ENCODE peak calls at places on chromosomes 16 and 17, in nine cellular contexts. B, O, W, D, L, Q, A, U and X are unnamed samples.

GRCh38 chr16:30953511-30954124 is 3.9 kb upstream of the SETD1A start:
- DNase-seq in B (peak; percentile 80), O (peak; percentile 93), W (peak; percentile 97), D (no peak), L (peak; percentile 88), Q (peak; percentile 85), A (peak; percentile 71), U (peak; percentile 67), X (peak; percentile 91)

GRCh38 chr16:82995286-82995926 is 368.6 kb downstream of the CDH13 start:
- DNase-seq in B (no peak), O (no peak), W (no peak), D (no peak), L (no peak), Q (no peak), A (no peak), U (no peak), X (no peak)

GRCh38 chr17:57286372-57287105 is 30.2 kb downstream of the MSI2 start:
- DNase-seq in B (no peak), O (no peak), W (peak; percentile 69), D (no peak), L (no peak), Q (no peak), A (no peak), U (no peak), X (no peak)

GRCh38 chr17:63282455-63282854 is 163.7 kb downstream of the CYB561 start:
- DNase-seq in B (no peak), O (no peak), W (no peak), D (no peak), L (no peak), Q (no peak), A (no peak), U (no peak), X (no peak)

GRCh38 chr17:19570497-19571151 is 37.0 kb downstream of the SLC47A1 start:
- DNase-seq in B (no peak), O (no peak), W (no peak), D (no peak), L (no peak), Q (no peak), A (no peak), U (no peak), X (no peak)

GRCh38 chr17:3695723-3696411 is at the start of gene P2RX5:
- DNase-seq in B (peak; percentile 30), O (peak; percentile 84), W (peak; percentile 76), D (no peak), L (peak; percentile 39), Q (peak; percentile 54), A (no peak), U (no peak), X (peak; percentile 87)

GRCh38 chr17:19285218-19285900 is 48.2 kb downstream of the EPN2 start:
- DNase-seq in B (no peak), O (no peak), W (no peak), D (no peak), L (no peak), Q (no peak), A (no peak), U (no peak), X (no peak)

GRCh38 chr17:38709104-38709820 is 4.2 kb downstream of the MLLT6 start:
- DNase-seq in B (no peak), O (peak; percentile 31), W (no peak), D (no peak), L (no peak), Q (no peak), A (no peak), U (no peak), X (no peak)

GRCh38 chr17:44362964-44363612 is 565 bp downstream of the FAM171A2 start:
- DNase-seq in B (peak; percentile 18), O (no peak), W (peak; percentile 63), D (no peak), L (peak; percentile 42), Q (peak; percentile 53), A (no peak), U (no peak), X (peak; percentile 59)

GRCh38 chr17:16215002-16215272 is 397 bp downstream of the NCOR1 start:
- DNase-seq in B (no peak), O (peak; percentile 61), W (peak; percentile 75), D (no peak), L (peak; percentile 61), Q (peak; percentile 68), A (no peak), U (no peak), X (peak; percentile 60)

GRCh38 chr16:17312100-17312732 is 158.5 kb downstream of the XYLT1 start:
- DNase-seq in B (no peak), O (no peak), W (no peak), D (no peak), L (peak; percentile 35), Q (no peak), A (peak; percentile 73), U (no peak), X (no peak)

GRCh38 chr17:40915721-40916256 is 21.7 kb downstream of the KRT23 start:
- DNase-seq in B (no peak), O (no peak), W (no peak), D (peak; percentile 26), L (no peak), Q (peak; percentile 80), A (no peak), U (peak; percentile 26), X (no peak)

GRCh38 chr17:6749519-6749918 is 6.3 kb upstream of the XAF1 start:
- DNase-seq in B (peak; percentile 44), O (no peak), W (no peak), D (no peak), L (no peak), Q (peak; percentile 5), A (no peak), U (peak; percentile 9), X (peak; percentile 16)

GRCh38 chr16:46929378-46930332 is 43.8 kb downstream of the DNAJA2 start:
- DNase-seq in B (peak; percentile 46), O (peak; percentile 81), W (peak; percentile 70), D (no peak), L (peak; percentile 67), Q (peak; percentile 66), A (peak; percentile 18), U (peak; percentile 47), X (peak; percentile 65)

GRCh38 chr17:1485311-1485747 is 7.2 kb downstream of the MYO1C start:
- DNase-seq in B (peak; percentile 26), O (peak; percentile 88), W (peak; percentile 87), D (no peak), L (peak; percentile 70), Q (peak; percentile 62), A (no peak), U (peak; percentile 27), X (peak; percentile 52)

GRCh38 chr16:85008267-85008666 is 3.1 kb downstream of the ZDHHC7 start:
- DNase-seq in B (no peak), O (no peak), W (no peak), D (no peak), L (no peak), Q (no peak), A (no peak), U (no peak), X (no peak)
- H3K79me2 ChIP-seq in B (peaks cover 61% of the 10 kb centered on the region), O (peaks cover 25% of the 10 kb centered on the region), W (peaks cover 78% of the 10 kb centered on the region), D (peaks cover 63% of the 10 kb centered on the region), L (peaks cover 83% of the 10 kb centered on the region), Q (peaks cover 67% of the 10 kb centered on the region), A (peaks cover 77% of the 10 kb centered on the region), U (peaks cover 62% of the 10 kb centered on the region), X (peaks cover 51% of the 10 kb centered on the region)

DNA sequence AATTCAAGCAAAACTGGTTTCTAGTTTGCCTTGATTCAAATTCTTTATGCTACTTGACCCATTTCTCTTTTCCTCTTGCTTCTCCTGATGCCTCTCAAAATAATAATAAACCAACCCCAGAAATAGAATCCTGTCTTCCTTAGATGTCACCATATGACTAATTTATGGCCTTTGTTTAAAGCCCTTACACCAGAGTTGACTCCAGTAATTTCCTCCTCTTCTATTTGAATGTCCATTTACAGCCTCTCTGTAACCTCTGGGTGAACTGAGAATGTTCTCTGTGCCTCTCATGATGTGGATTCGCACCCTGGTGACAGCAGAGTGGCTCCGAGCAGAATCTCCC is 31.5 kb downstream of the ZFHX3 start:
- DNase-seq in B (peak; percentile 29), O (no peak), W (no peak), D (no peak), L (no peak), Q (no peak), A (no peak), U (no peak), X (no peak)
- H3K79me2 ChIP-seq in B (peaks cover 42% of the 10 kb centered on the region), O (no peaks in the 10 kb centered on the region), W (no peaks in the 10 kb centered on the region), D (peaks cover 9% of the 10 kb centered on the region), L (peaks cover 93% of the 10 kb centered on the region), Q (peaks cover 99% of the 10 kb centered on the region), A (peaks cover 23% of the 10 kb centered on the region), U (peaks cover 80% of the 10 kb centered on the region), X (no peaks in the 10 kb centered on the region)

GRCh38 chr17:77364941-77365583 is 224.3 kb downstream of the SEC14L1 start:
- DNase-seq in B (no peak), O (no peak), W (no peak), D (no peak), L (no peak), Q (no peak), A (no peak), U (no peak), X (no peak)

GRCh38 chr17:77365584-77366186 is 224.9 kb downstream of the SEC14L1 start:
- DNase-seq in B (peak; percentile 33), O (no peak), W (no peak), D (no peak), L (peak; percentile 66), Q (peak; percentile 93), A (peak; percentile 85), U (peak; percentile 81), X (no peak)

GRCh38 chr17:77364381-77364911 is 223.7 kb downstream of the SEC14L1 start:
- DNase-seq in B (no peak), O (no peak), W (no peak), D (no peak), L (peak; percentile 4), Q (no peak), A (no peak), U (no peak), X (no peak)

GRCh38 chr17:77366558-77367245 is 225.9 kb downstream of the SEC14L1 start:
- DNase-seq in B (no peak), O (no peak), W (no peak), D (no peak), L (peak; percentile 76), Q (peak; percentile 76), A (no peak), U (peak; percentile 78), X (peak; percentile 48)

DNA sequence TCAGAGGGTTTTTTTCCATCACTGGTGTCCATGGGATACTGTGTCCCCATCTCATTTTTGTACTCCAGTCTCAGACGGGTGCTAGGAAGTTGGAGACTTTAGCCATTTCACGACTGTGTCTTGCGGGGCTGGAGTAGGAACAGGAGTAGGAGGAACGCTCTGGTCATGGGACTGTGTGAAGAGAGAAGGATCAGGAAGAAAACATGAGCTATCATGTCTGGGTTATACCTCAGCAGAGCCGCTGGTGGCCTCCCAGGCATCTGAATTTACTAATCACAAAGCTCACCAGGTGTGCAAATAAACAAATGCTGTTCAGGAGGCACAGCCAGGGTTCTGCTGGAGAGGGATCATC is 225.4 kb downstream of the SEC14L1 start:
- DNase-seq in B (no peak), O (no peak), W (no peak), D (no peak), L (no peak), Q (peak; percentile 46), A (no peak), U (no peak), X (no peak)
- H3K79me2 ChIP-seq in B (no peaks in the 10 kb centered on the region), O (peaks cover 5% of the 10 kb centered on the region), W (peaks cover 7% of the 10 kb centered on the region), D (peaks cover 23% of the 10 kb centered on the region), L (peaks cover 80% of the 10 kb centered on the region), Q (peaks cover 100% of the 10 kb centered on the region), A (peaks cover 97% of the 10 kb centered on the region), U (peaks cover 73% of the 10 kb centered on the region), X (no peaks in the 10 kb centered on the region)

GRCh38 chr16:49287572-49287971 is 5.9 kb upstream of the CBLN1 start:
- DNase-seq in B (no peak), O (peak; percentile 59), W (peak; percentile 17), D (no peak), L (no peak), Q (no peak), A (no peak), U (no peak), X (no peak)
- H3K79me2 ChIP-seq in B (no peaks in the 10 kb centered on the region), O (no peaks in the 10 kb centered on the region), W (no peaks in the 10 kb centered on the region), D (no peaks in the 10 kb centered on the region), L (no peaks in the 10 kb centered on the region), Q (no peaks in the 10 kb centered on the region), A (no peaks in the 10 kb centered on the region), U (no peaks in the 10 kb centered on the region), X (no peaks in the 10 kb centered on the region)